ENCODE peak calls at places on chromosome 2, in four cellular contexts. One of them, this sample, is unnamed.

GRCh38 chr2:235960716-235961640 is 207.2 kb downstream of the GBX2 start:
- DNase-seq in endodermal cell: no peak
- DNase-seq in astrocyte: no peak
- DNase-seq in H1: no peak
- DNase-seq in this sample: no peak

GRCh38 chr2:55550368-55551102 is 31.0 kb downstream of the CFAP36 start:
- DNase-seq in endodermal cell: no peak
- DNase-seq in astrocyte: peak; percentile 87
- DNase-seq in H1: no peak
- DNase-seq in this sample: no peak

GRCh38 chr2:3189076-3189591 is 188.5 kb downstream of the EIPR1 start:
- DNase-seq in endodermal cell: no peak
- DNase-seq in astrocyte: no peak
- DNase-seq in H1: no peak
- DNase-seq in this sample: no peak

GRCh38 chr2:196987654-196988364 is 61.3 kb upstream of the PGAP1 start:
- DNase-seq in endodermal cell: no peak
- DNase-seq in astrocyte: peak; percentile 98
- DNase-seq in H1: no peak
- DNase-seq in this sample: no peak

GRCh38 chr2:165328272-165328671 is 89.1 kb downstream of the SCN2A start:
- DNase-seq in endodermal cell: no peak
- DNase-seq in astrocyte: no peak
- DNase-seq in H1: no peak
- DNase-seq in this sample: no peak

GRCh38 chr2:26685943-26686839 is 6.3 kb upstream of the KCNK3 start:
- DNase-seq in endodermal cell: peak; percentile 74
- DNase-seq in astrocyte: no peak
- DNase-seq in H1: no peak
- DNase-seq in this sample: no peak

GRCh38 chr2:241659150-241659739 is 21.8 kb downstream of the ATG4B start:
- DNase-seq in endodermal cell: peak; percentile 87
- DNase-seq in astrocyte: peak; percentile 39
- DNase-seq in H1: no peak
- DNase-seq in this sample: peak; percentile 39

GRCh38 chr2:219497495-219498279 is 1.0 kb upstream of the GMPPA start:
- DNase-seq in endodermal cell: peak; percentile 84
- DNase-seq in astrocyte: peak; percentile 75
- DNase-seq in H1: no peak
- DNase-seq in this sample: no peak

GRCh38 chr2:219612605-219613286 is 14.7 kb upstream of the SLC4A3 start:
- DNase-seq in endodermal cell: no peak
- DNase-seq in astrocyte: no peak
- DNase-seq in H1: no peak
- DNase-seq in this sample: no peak

GRCh38 chr2:173132531-173132930 is 56.9 kb downstream of the MAP3K20 start:
- DNase-seq in endodermal cell: no peak
- DNase-seq in astrocyte: no peak
- DNase-seq in H1: no peak
- DNase-seq in this sample: no peak

GRCh38 chr2:120684691-120685402 is 50.8 kb upstream of the GLI2 start:
- DNase-seq in endodermal cell: peak; percentile 25
- DNase-seq in astrocyte: peak; percentile 65
- DNase-seq in H1: no peak
- DNase-seq in this sample: no peak

GRCh38 chr2:239722760-239723448 is 302.2 kb downstream of the NDUFA10 start:
- DNase-seq in endodermal cell: no peak
- DNase-seq in astrocyte: no peak
- DNase-seq in H1: no peak
- DNase-seq in this sample: no peak

GRCh38 chr2:234195516-234195915 is 145.0 kb downstream of the SPP2 start:
- DNase-seq in endodermal cell: no peak
- DNase-seq in astrocyte: no peak
- DNase-seq in H1: no peak
- DNase-seq in this sample: no peak
- H3K36me3 ChIP-seq in endodermal cell: no peaks in the 10 kb centered on the region
- H3K36me3 ChIP-seq in astrocyte: no peaks in the 10 kb centered on the region
- H3K36me3 ChIP-seq in H1: no peaks in the 10 kb centered on the region
- H3K36me3 ChIP-seq in this sample: no peaks in the 10 kb centered on the region

GRCh38 chr2:179444056-179444455 is 179.4 kb upstream of the SESTD1 start:
- DNase-seq in endodermal cell: no peak
- DNase-seq in astrocyte: no peak
- DNase-seq in H1: no peak
- DNase-seq in this sample: no peak
- H3K9ac ChIP-seq in endodermal cell: no peak overlapping the region
- H3K9ac ChIP-seq in astrocyte: no peak overlapping the region
- H3K9ac ChIP-seq in H1: no peak overlapping the region
- H3K9ac ChIP-seq in this sample: no peak overlapping the region

GRCh38 chr2:215347878-215348277 is 36.0 kb downstream of the ATIC start:
- DNase-seq in endodermal cell: no peak
- DNase-seq in astrocyte: no peak
- DNase-seq in H1: no peak
- DNase-seq in this sample: no peak
- H3K36me3 ChIP-seq in endodermal cell: peaks cover 76% of the 10 kb centered on the region
- H3K36me3 ChIP-seq in astrocyte: peaks cover 51% of the 10 kb centered on the region
- H3K36me3 ChIP-seq in H1: peaks cover 74% of the 10 kb centered on the region
- H3K36me3 ChIP-seq in this sample: peaks cover 22% of the 10 kb centered on the region

GRCh38 chr2:209525336-209525735 is 101.5 kb downstream of the MAP2 start:
- DNase-seq in endodermal cell: no peak
- DNase-seq in astrocyte: peak; percentile 26
- DNase-seq in H1: no peak
- DNase-seq in this sample: no peak
- H3K9ac ChIP-seq in endodermal cell: no peak overlapping the region
- H3K9ac ChIP-seq in astrocyte: peak overlapping the region; percentile 72
- H3K9ac ChIP-seq in H1: no peak overlapping the region
- H3K9ac ChIP-seq in this sample: no peak overlapping the region

DNA sequence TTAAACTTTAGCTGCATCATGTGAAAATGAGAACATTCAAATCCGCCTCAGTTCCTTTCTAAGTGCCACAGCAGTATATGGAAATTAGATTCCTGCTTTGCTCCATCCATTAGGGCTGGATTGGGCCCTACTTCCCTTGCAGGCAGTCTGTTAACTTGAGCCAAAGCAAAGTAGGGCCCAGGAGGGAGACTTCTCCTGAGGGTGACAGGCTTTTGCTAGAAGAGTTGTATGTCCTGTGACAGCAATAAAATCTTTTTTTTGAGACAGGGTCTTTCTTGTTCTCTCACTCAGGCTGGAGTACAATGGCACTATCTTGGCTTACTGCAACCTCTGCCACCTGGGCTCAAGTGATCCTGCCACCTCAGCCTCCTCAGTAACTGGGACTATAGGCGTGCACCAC is 28.1 kb downstream of the VIL1 start:
- DNase-seq in endodermal cell: no peak
- DNase-seq in astrocyte: no peak
- DNase-seq in H1: no peak
- DNase-seq in this sample: no peak
- H3K36me3 ChIP-seq in endodermal cell: peaks cover 56% of the 10 kb centered on the region
- H3K36me3 ChIP-seq in astrocyte: no peaks in the 10 kb centered on the region
- H3K36me3 ChIP-seq in H1: peaks cover 19% of the 10 kb centered on the region
- H3K36me3 ChIP-seq in this sample: peaks cover 9% of the 10 kb centered on the region

DNA sequence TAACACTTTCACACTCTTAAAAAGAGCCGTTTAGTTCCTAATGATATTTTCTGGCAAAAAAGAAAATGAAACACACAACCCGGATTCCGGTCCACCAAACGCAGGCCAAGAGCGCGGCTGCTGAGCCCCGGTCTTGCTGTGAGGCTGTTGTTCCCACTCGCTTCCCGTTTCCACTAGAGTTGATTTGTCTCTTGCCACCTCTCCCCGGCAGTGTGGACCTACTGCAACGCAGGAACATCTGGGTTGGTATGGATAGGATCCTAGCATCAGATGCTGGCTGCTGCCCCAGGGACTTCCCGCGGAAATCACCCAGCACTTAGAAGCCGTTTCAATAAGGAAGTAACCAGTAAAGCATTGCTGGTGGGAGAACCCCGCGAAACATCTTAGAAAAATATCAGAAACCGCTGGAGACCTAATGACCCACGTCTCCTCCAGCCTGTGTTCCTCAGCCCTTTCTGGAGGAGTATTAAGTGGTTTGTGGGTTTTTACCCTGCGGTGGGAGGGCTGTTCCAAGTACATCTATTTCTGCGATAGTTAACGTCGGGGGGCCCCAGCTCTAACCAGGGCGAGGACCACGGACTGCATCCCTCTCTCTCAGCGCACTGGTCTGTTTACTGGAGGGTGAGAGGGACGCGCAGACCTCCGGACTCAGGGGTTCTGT is 928 bp downstream of the DOCK10 start:
- DNase-seq in endodermal cell: peak; percentile 61
- DNase-seq in astrocyte: peak; percentile 48
- DNase-seq in H1: no peak
- DNase-seq in this sample: no peak
- H3K9ac ChIP-seq in endodermal cell: no peak overlapping the region
- H3K9ac ChIP-seq in astrocyte: peak overlapping the region; percentile 80
- H3K9ac ChIP-seq in H1: no peak overlapping the region
- H3K9ac ChIP-seq in this sample: no peak overlapping the region

GRCh38 chr2:105143094-105143466 is 98.5 kb upstream of the GPR45 start:
- DNase-seq in endodermal cell: no peak
- DNase-seq in astrocyte: no peak
- DNase-seq in H1: no peak
- DNase-seq in this sample: no peak

GRCh38 chr2:105142239-105142638 is 99.3 kb upstream of the GPR45 start:
- DNase-seq in endodermal cell: peak; percentile 65
- DNase-seq in astrocyte: no peak
- DNase-seq in H1: no peak
- DNase-seq in this sample: no peak

GRCh38 chr2:105140237-105140568 is 101.3 kb upstream of the GPR45 start:
- DNase-seq in endodermal cell: no peak
- DNase-seq in astrocyte: peak; percentile 23
- DNase-seq in H1: no peak
- DNase-seq in this sample: no peak

GRCh38 chr2:105139556-105140236 is 101.8 kb downstream of the MRPS9 start:
- DNase-seq in endodermal cell: no peak
- DNase-seq in astrocyte: peak; percentile 65
- DNase-seq in H1: no peak
- DNase-seq in this sample: no peak

DNA sequence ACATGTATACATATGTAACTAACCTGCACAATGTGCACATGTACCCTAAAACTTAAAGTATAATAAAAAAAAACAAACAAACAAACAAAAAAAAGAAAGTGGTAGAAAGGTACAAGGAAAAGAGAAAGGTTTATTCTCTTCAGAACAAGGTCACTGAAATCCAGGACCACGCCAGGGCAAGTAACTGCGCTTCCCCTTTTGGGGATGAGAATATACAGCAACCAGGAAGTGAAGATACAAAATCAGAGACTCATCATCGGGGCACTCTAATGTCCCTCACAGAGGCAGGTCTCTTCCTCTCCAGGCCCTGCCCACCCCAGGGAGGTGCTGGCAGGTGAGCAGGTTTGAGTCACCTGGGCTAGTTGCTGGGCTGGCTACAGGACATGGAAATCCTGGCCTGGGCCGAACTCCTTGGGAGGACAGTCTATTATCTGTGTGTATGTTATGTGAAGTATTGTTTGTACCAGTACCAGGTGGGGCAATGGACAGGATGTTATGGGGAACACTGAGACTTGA is 100.4 kb upstream of the GPR45 start:
- DNase-seq in endodermal cell: no peak
- DNase-seq in astrocyte: no peak
- DNase-seq in H1: no peak
- DNase-seq in this sample: no peak
- H3K36me3 ChIP-seq in endodermal cell: no peaks in the 10 kb centered on the region
- H3K36me3 ChIP-seq in astrocyte: no peaks in the 10 kb centered on the region
- H3K36me3 ChIP-seq in H1: no peaks in the 10 kb centered on the region
- H3K36me3 ChIP-seq in this sample: peaks cover 6% of the 10 kb centered on the region

GRCh38 chr2:98726735-98727368 is 4.1 kb downstream of the MGAT4A start:
- DNase-seq in endodermal cell: no peak
- DNase-seq in astrocyte: no peak
- DNase-seq in H1: no peak
- DNase-seq in this sample: no peak

GRCh38 chr2:98727369-98727749 is 3.6 kb downstream of the MGAT4A start:
- DNase-seq in endodermal cell: no peak
- DNase-seq in astrocyte: no peak
- DNase-seq in H1: no peak
- DNase-seq in this sample: no peak

GRCh38 chr2:98729652-98730051 is 1.3 kb downstream of the MGAT4A start:
- DNase-seq in endodermal cell: no peak
- DNase-seq in astrocyte: no peak
- DNase-seq in H1: no peak
- DNase-seq in this sample: no peak

GRCh38 chr2:98726172-98726725 is 4.7 kb downstream of the MGAT4A start:
- DNase-seq in endodermal cell: no peak
- DNase-seq in astrocyte: no peak
- DNase-seq in H1: no peak
- DNase-seq in this sample: no peak

GRCh38 chr2:98727758-98728718 is 2.9 kb downstream of the MGAT4A start:
- DNase-seq in endodermal cell: no peak
- DNase-seq in astrocyte: no peak
- DNase-seq in H1: no peak
- DNase-seq in this sample: no peak
- H3K9ac ChIP-seq in endodermal cell: no peak overlapping the region
- H3K9ac ChIP-seq in astrocyte: no peak overlapping the region
- H3K9ac ChIP-seq in H1: no peak overlapping the region
- H3K9ac ChIP-seq in this sample: no peak overlapping the region

This sample was measured in neuronal stem cell.